ENCODE peak calls at places on chromosome 10, in eight cellular contexts. One of them, this sample, is unnamed.

GRCh38 chr10:132562177-132562915 is 24.8 kb downstream of the INPP5A start:
- DNase-seq in fibroblast of mammary gland: no peak
- DNase-seq in bronchial epithelial cell: no peak
- DNase-seq in heart left ventricle: no peak
- DNase-seq in stomach: no peak
- DNase-seq in CD8-positive, alpha-beta T cell: no peak
- DNase-seq in mammary epithelial cell: no peak
- DNase-seq in tibial artery: no peak
- DNase-seq in this sample: no peak

GRCh38 chr10:132667613-132668394 is 118.1 kb downstream of the NKX6-2 start:
- DNase-seq in mammary epithelial cell: no peak
- DNase-seq in bronchial epithelial cell: peak; percentile 83
- DNase-seq in CD8-positive, alpha-beta T cell: no peak
- DNase-seq in tibial artery: no peak
- DNase-seq in stomach: no peak
- DNase-seq in heart left ventricle: no peak
- DNase-seq in fibroblast of mammary gland: peak; percentile 21
- DNase-seq in this sample: no peak

GRCh38 chr10:5442056-5442989 is 30.0 kb downstream of the NET1 start:
- DNase-seq in heart left ventricle: no peak
- DNase-seq in fibroblast of mammary gland: peak; percentile 68
- DNase-seq in tibial artery: no peak
- DNase-seq in mammary epithelial cell: peak; percentile 53
- DNase-seq in bronchial epithelial cell: peak; percentile 71
- DNase-seq in CD8-positive, alpha-beta T cell: peak; percentile 22
- DNase-seq in stomach: no peak
- DNase-seq in this sample: peak; percentile 47

GRCh38 chr10:6233725-6234277 is 31.1 kb downstream of the PFKFB3 start:
- DNase-seq in fibroblast of mammary gland: no peak
- DNase-seq in CD8-positive, alpha-beta T cell: no peak
- DNase-seq in bronchial epithelial cell: no peak
- DNase-seq in heart left ventricle: no peak
- DNase-seq in stomach: no peak
- DNase-seq in tibial artery: no peak
- DNase-seq in mammary epithelial cell: no peak
- DNase-seq in this sample: no peak

GRCh38 chr10:70114902-70115301 is 17.7 kb downstream of the AIFM2 start:
- DNase-seq in stomach: no peak
- DNase-seq in heart left ventricle: no peak
- DNase-seq in mammary epithelial cell: no peak
- DNase-seq in fibroblast of mammary gland: no peak
- DNase-seq in tibial artery: no peak
- DNase-seq in bronchial epithelial cell: no peak
- DNase-seq in CD8-positive, alpha-beta T cell: no peak
- DNase-seq in this sample: no peak

GRCh38 chr10:85177767-85178166 is 849.4 kb downstream of the CCSER2 start:
- DNase-seq in fibroblast of mammary gland: no peak
- DNase-seq in stomach: no peak
- DNase-seq in heart left ventricle: no peak
- DNase-seq in bronchial epithelial cell: no peak
- DNase-seq in CD8-positive, alpha-beta T cell: no peak
- DNase-seq in mammary epithelial cell: no peak
- DNase-seq in tibial artery: no peak
- DNase-seq in this sample: no peak

GRCh38 chr10:89431977-89432376 is 17.6 kb downstream of the IFIT5 start:
- DNase-seq in heart left ventricle: no peak
- DNase-seq in fibroblast of mammary gland: peak; percentile 65
- DNase-seq in mammary epithelial cell: peak; percentile 65
- DNase-seq in tibial artery: no peak
- DNase-seq in CD8-positive, alpha-beta T cell: no peak
- DNase-seq in stomach: no peak
- DNase-seq in bronchial epithelial cell: peak; percentile 84
- DNase-seq in this sample: peak; percentile 62

GRCh38 chr10:56856569-56856968 is 495.5 kb upstream of the ZWINT start:
- DNase-seq in mammary epithelial cell: no peak
- DNase-seq in fibroblast of mammary gland: no peak
- DNase-seq in tibial artery: no peak
- DNase-seq in CD8-positive, alpha-beta T cell: no peak
- DNase-seq in bronchial epithelial cell: no peak
- DNase-seq in heart left ventricle: no peak
- DNase-seq in stomach: no peak
- DNase-seq in this sample: no peak

GRCh38 chr10:88901610-88902327 is 21.7 kb downstream of the STAMBPL1 start:
- DNase-seq in mammary epithelial cell: no peak
- DNase-seq in tibial artery: no peak
- DNase-seq in stomach: no peak
- DNase-seq in heart left ventricle: no peak
- DNase-seq in bronchial epithelial cell: no peak
- DNase-seq in CD8-positive, alpha-beta T cell: no peak
- DNase-seq in fibroblast of mammary gland: peak; percentile 71
- DNase-seq in this sample: peak; percentile 39

GRCh38 chr10:121002586-121003205 is 151.5 kb downstream of the WDR11 start:
- DNase-seq in stomach: peak; percentile 50
- DNase-seq in fibroblast of mammary gland: no peak
- DNase-seq in mammary epithelial cell: peak; percentile 83
- DNase-seq in heart left ventricle: no peak
- DNase-seq in CD8-positive, alpha-beta T cell: no peak
- DNase-seq in bronchial epithelial cell: peak; percentile 81
- DNase-seq in tibial artery: no peak
- DNase-seq in this sample: no peak

GRCh38 chr10:46228076-46229071 is 58.4 kb upstream of the ANTXRL start:
- DNase-seq in bronchial epithelial cell: peak; percentile 51
- DNase-seq in tibial artery: peak; percentile 76
- DNase-seq in mammary epithelial cell: peak; percentile 46
- DNase-seq in fibroblast of mammary gland: peak; percentile 42
- DNase-seq in CD8-positive, alpha-beta T cell: peak; percentile 63
- DNase-seq in heart left ventricle: peak; percentile 61
- DNase-seq in stomach: peak; percentile 74
- DNase-seq in this sample: peak; percentile 66

GRCh38 chr10:13527864-13528137 is 1.0 kb downstream of the BEND7 start:
- DNase-seq in stomach: no peak
- DNase-seq in heart left ventricle: no peak
- DNase-seq in tibial artery: no peak
- DNase-seq in mammary epithelial cell: peak; percentile 2
- DNase-seq in CD8-positive, alpha-beta T cell: no peak
- DNase-seq in fibroblast of mammary gland: no peak
- DNase-seq in bronchial epithelial cell: no peak
- DNase-seq in this sample: no peak

GRCh38 chr10:13526952-13527863 is 1.6 kb downstream of the BEND7 start:
- DNase-seq in stomach: no peak
- DNase-seq in bronchial epithelial cell: peak; percentile 91
- DNase-seq in mammary epithelial cell: peak; percentile 63
- DNase-seq in tibial artery: no peak
- DNase-seq in CD8-positive, alpha-beta T cell: no peak
- DNase-seq in heart left ventricle: no peak
- DNase-seq in fibroblast of mammary gland: peak; percentile 60
- DNase-seq in this sample: peak; percentile 86

GRCh38 chr10:13528138-13528874 is 508 bp downstream of the BEND7 start:
- DNase-seq in CD8-positive, alpha-beta T cell: no peak
- DNase-seq in tibial artery: no peak
- DNase-seq in bronchial epithelial cell: no peak
- DNase-seq in heart left ventricle: peak; percentile 31
- DNase-seq in mammary epithelial cell: no peak
- DNase-seq in fibroblast of mammary gland: no peak
- DNase-seq in stomach: peak; percentile 36
- DNase-seq in this sample: peak; percentile 5

GRCh38 chr10:13529714-13529973 is 830 bp upstream of the BEND7 start:
- DNase-seq in tibial artery: no peak
- DNase-seq in stomach: no peak
- DNase-seq in fibroblast of mammary gland: no peak
- DNase-seq in bronchial epithelial cell: no peak
- DNase-seq in CD8-positive, alpha-beta T cell: no peak
- DNase-seq in heart left ventricle: no peak
- DNase-seq in mammary epithelial cell: no peak
- DNase-seq in this sample: no peak

DNA sequence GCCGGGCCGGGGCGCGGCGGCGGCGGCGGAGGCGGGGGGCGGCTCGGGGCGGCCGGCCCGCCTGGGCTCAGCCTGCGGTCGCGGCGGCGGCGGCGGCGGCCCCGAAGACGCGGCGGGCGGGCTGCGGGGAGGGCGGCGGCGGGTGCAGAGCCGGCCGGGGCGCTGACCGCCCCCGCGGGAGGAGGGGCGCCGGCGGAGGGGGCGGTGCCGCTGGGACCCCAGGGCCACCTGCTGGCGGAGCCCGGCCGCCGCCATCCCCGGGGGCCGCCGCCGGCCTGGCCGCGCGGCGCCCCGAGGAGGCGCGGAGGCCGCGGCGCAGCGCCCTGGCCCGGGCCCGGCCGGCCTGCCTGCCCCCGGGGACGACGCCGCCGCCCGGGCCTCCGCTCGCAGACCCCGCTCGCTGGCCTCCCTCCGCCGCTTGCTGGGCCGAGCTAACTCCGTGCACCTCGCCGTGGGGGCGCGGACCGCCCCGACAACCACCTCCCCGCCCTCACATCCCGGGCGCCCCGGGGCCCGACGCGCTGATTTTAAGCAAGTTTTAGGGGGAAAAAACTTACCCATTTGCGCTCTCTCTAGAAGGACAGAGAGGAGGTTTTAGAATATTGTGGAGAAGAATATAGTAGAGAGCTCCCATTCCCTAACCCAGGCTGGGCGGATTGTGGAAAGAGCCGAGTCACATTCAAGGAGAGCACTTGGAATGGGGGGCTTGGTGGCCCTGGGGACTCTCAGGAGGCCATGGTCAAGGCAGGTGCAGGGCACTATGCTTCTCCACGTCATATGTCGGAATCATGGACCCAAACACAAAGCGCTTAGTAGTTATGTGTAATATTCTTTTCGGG is at the start of gene BEND7:
- DNase-seq in bronchial epithelial cell: no peak
- DNase-seq in stomach: peak; percentile 60
- DNase-seq in heart left ventricle: peak; percentile 58
- DNase-seq in tibial artery: no peak
- DNase-seq in mammary epithelial cell: no peak
- DNase-seq in CD8-positive, alpha-beta T cell: no peak
- DNase-seq in fibroblast of mammary gland: no peak
- DNase-seq in this sample: peak; percentile 12
- H3K4me3 ChIP-seq in bronchial epithelial cell: peak within 1 kb of the TSS; percentile 42
- H3K4me3 ChIP-seq in stomach: peak within 1 kb of the TSS; percentile 67
- H3K4me3 ChIP-seq in heart left ventricle: peak within 1 kb of the TSS; percentile 65
- H3K4me3 ChIP-seq in tibial artery: peak within 1 kb of the TSS; percentile 83
- H3K4me3 ChIP-seq in mammary epithelial cell: peak within 1 kb of the TSS; percentile 58
- H3K4me3 ChIP-seq in CD8-positive, alpha-beta T cell: no peak within 1 kb of the TSS
- H3K4me3 ChIP-seq in fibroblast of mammary gland: peak within 1 kb of the TSS; percentile 37
- H3K4me3 ChIP-seq in this sample: peak within 1 kb of the TSS; percentile 62

DNA sequence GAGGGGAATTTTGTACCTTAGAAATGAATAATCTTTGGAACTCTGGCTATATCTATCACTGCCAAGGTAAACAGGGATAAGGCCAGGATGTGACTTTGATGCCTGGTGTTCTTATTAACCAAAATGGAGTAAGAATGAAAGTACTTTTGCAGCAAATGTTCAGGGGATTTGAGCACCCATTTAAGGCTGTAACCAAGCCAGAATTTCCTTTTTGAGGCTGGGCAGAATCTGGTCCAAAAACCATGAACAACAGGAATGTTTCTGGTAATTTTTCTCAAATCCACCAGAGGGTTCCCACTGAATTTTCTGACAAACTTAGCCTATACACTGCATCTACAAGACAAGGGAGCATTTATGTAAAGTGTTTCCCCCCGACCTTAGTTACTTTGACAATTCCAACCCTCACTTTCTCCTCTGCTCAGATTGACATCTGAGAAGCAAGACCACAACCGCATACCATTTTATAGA is 120.6 kb downstream of the BAMBI start:
- DNase-seq in fibroblast of mammary gland: peak; percentile 2
- DNase-seq in CD8-positive, alpha-beta T cell: no peak
- DNase-seq in mammary epithelial cell: no peak
- DNase-seq in heart left ventricle: no peak
- DNase-seq in stomach: no peak
- DNase-seq in tibial artery: no peak
- DNase-seq in bronchial epithelial cell: no peak
- DNase-seq in this sample: no peak
- TF ChIP-seq CTCF in fibroblast of mammary gland: no peak
- TF ChIP-seq CTCF in CD8-positive, alpha-beta T cell: no peak
- TF ChIP-seq CTCF in mammary epithelial cell: no peak
- TF ChIP-seq CTCF in heart left ventricle: no peak
- TF ChIP-seq CTCF in stomach: no peak
- TF ChIP-seq CTCF in tibial artery: no peak
- TF ChIP-seq CTCF in bronchial epithelial cell: no peak
- TF ChIP-seq CTCF in this sample: no peak

GRCh38 chr10:23156447-23157150 is 35.5 kb upstream of the PTF1A start:
- DNase-seq in bronchial epithelial cell: no peak
- DNase-seq in fibroblast of mammary gland: no peak
- DNase-seq in CD8-positive, alpha-beta T cell: no peak
- DNase-seq in mammary epithelial cell: no peak
- DNase-seq in stomach: no peak
- DNase-seq in tibial artery: no peak
- DNase-seq in heart left ventricle: no peak
- DNase-seq in this sample: no peak

GRCh38 chr10:23157239-23157661 is 34.9 kb upstream of the PTF1A start:
- DNase-seq in fibroblast of mammary gland: no peak
- DNase-seq in bronchial epithelial cell: no peak
- DNase-seq in stomach: no peak
- DNase-seq in mammary epithelial cell: no peak
- DNase-seq in heart left ventricle: no peak
- DNase-seq in tibial artery: no peak
- DNase-seq in CD8-positive, alpha-beta T cell: no peak
- DNase-seq in this sample: no peak

GRCh38 chr10:23158370-23158769 is 33.7 kb upstream of the PTF1A start:
- DNase-seq in bronchial epithelial cell: peak; percentile 57
- DNase-seq in heart left ventricle: no peak
- DNase-seq in mammary epithelial cell: peak; percentile 31
- DNase-seq in fibroblast of mammary gland: peak; percentile 67
- DNase-seq in stomach: peak; percentile 49
- DNase-seq in CD8-positive, alpha-beta T cell: peak; percentile 29
- DNase-seq in tibial artery: no peak
- DNase-seq in this sample: peak; percentile 55

GRCh38 chr10:23155166-23155565 is 36.9 kb upstream of the PTF1A start:
- DNase-seq in stomach: no peak
- DNase-seq in CD8-positive, alpha-beta T cell: no peak
- DNase-seq in heart left ventricle: no peak
- DNase-seq in bronchial epithelial cell: peak; percentile 27
- DNase-seq in fibroblast of mammary gland: peak; percentile 34
- DNase-seq in mammary epithelial cell: no peak
- DNase-seq in tibial artery: no peak
- DNase-seq in this sample: peak; percentile 6

GRCh38 chr10:23157691-23158369 is 34.3 kb upstream of the PTF1A start:
- DNase-seq in stomach: no peak
- DNase-seq in mammary epithelial cell: peak; percentile 33
- DNase-seq in tibial artery: no peak
- DNase-seq in fibroblast of mammary gland: peak; percentile 57
- DNase-seq in bronchial epithelial cell: peak; percentile 52
- DNase-seq in CD8-positive, alpha-beta T cell: no peak
- DNase-seq in heart left ventricle: no peak
- DNase-seq in this sample: peak; percentile 43
- H3K4me3 ChIP-seq in stomach: no peak overlapping the region
- H3K4me3 ChIP-seq in mammary epithelial cell: no peak overlapping the region
- H3K4me3 ChIP-seq in tibial artery: no peak overlapping the region
- H3K4me3 ChIP-seq in fibroblast of mammary gland: no peak overlapping the region
- H3K4me3 ChIP-seq in bronchial epithelial cell: no peak overlapping the region
- H3K4me3 ChIP-seq in CD8-positive, alpha-beta T cell: no peak overlapping the region
- H3K4me3 ChIP-seq in heart left ventricle: no peak overlapping the region
- H3K4me3 ChIP-seq in this sample: no peak overlapping the region

DNA sequence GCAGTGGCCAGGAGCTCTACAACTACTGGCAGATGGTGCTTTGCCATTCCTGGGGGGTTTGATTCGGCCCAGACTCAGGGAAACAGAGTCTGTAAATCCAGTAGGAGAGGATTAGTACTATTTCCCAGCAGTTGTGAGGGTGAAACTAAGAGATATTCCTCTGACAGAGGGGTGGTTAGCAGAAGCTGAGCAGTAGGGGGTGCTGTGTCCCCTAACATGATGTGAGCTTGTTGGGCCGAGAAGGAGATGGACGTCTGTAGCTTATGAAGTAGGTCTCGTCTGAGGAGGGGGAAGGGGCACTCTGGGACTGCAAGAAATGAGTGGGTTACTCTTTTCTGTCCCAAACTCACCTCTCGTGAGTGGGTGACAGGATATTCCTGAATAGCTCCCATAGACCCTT is 179.2 kb upstream of the MBL2 start:
- DNase-seq in stomach: peak; percentile 62
- DNase-seq in CD8-positive, alpha-beta T cell: no peak
- DNase-seq in mammary epithelial cell: peak; percentile 8
- DNase-seq in fibroblast of mammary gland: peak; percentile 1
- DNase-seq in bronchial epithelial cell: peak; percentile 51
- DNase-seq in heart left ventricle: no peak
- DNase-seq in tibial artery: no peak
- DNase-seq in this sample: no peak
- TF ChIP-seq CTCF in stomach: peak; percentile 38
- TF ChIP-seq CTCF in CD8-positive, alpha-beta T cell: no peak
- TF ChIP-seq CTCF in mammary epithelial cell: peak; percentile 40
- TF ChIP-seq CTCF in fibroblast of mammary gland: peak; percentile 5
- TF ChIP-seq CTCF in bronchial epithelial cell: peak; percentile 61
- TF ChIP-seq CTCF in heart left ventricle: no peak
- TF ChIP-seq CTCF in tibial artery: peak; percentile 10
- TF ChIP-seq CTCF in this sample: no peak